ENCODE peak calls at places on chromosomes 11 and 22, in ten cellular contexts. One of them, this sample, is unnamed.

GRCh38 chr11:108122166-108122628 is 830 bp downstream of the ACAT1 start:
- DNase-seq in memory B cell: no peak
- DNase-seq in endothelial cell: no peak
- DNase-seq in neuronal stem cell: no peak
- DNase-seq in naive thymus-derived CD4-positive, alpha-beta T cell: no peak
- DNase-seq in astrocyte of the spinal cord: peak
- DNase-seq in ovary: no peak
- DNase-seq in midbrain: peak
- DNase-seq in HTR-8/SVneo: peak
- DNase-seq in cardiac muscle cell: no peak
- DNase-seq in this sample: peak

GRCh38 chr11:15158351-15159015 is 43.8 kb downstream of the INSC start:
- DNase-seq in astrocyte of the spinal cord: peak
- DNase-seq in memory B cell: no peak
- DNase-seq in endothelial cell: no peak
- DNase-seq in cardiac muscle cell: no peak
- DNase-seq in HTR-8/SVneo: no peak
- DNase-seq in neuronal stem cell: no peak
- DNase-seq in midbrain: no peak
- DNase-seq in ovary: no peak
- DNase-seq in naive thymus-derived CD4-positive, alpha-beta T cell: no peak
- DNase-seq in this sample: no peak

GRCh38 chr11:8828580-8829358 is 82.2 kb upstream of the AKIP1 start:
- DNase-seq in naive thymus-derived CD4-positive, alpha-beta T cell: no peak
- DNase-seq in neuronal stem cell: no peak
- DNase-seq in ovary: no peak
- DNase-seq in HTR-8/SVneo: no peak
- DNase-seq in endothelial cell: no peak
- DNase-seq in midbrain: no peak
- DNase-seq in astrocyte of the spinal cord: peak
- DNase-seq in cardiac muscle cell: no peak
- DNase-seq in memory B cell: no peak
- DNase-seq in this sample: no peak

GRCh38 chr11:24731554-24731953 is 234.7 kb downstream of the LUZP2 start:
- DNase-seq in memory B cell: no peak
- DNase-seq in astrocyte of the spinal cord: no peak
- DNase-seq in midbrain: no peak
- DNase-seq in neuronal stem cell: no peak
- DNase-seq in HTR-8/SVneo: no peak
- DNase-seq in ovary: no peak
- DNase-seq in endothelial cell: no peak
- DNase-seq in cardiac muscle cell: no peak
- DNase-seq in naive thymus-derived CD4-positive, alpha-beta T cell: no peak
- DNase-seq in this sample: no peak

GRCh38 chr11:61688368-61689163 is 8.4 kb downstream of the DAGLA start:
- DNase-seq in neuronal stem cell: no peak
- DNase-seq in astrocyte of the spinal cord: no peak
- DNase-seq in ovary: no peak
- DNase-seq in naive thymus-derived CD4-positive, alpha-beta T cell: no peak
- DNase-seq in endothelial cell: no peak
- DNase-seq in memory B cell: no peak
- DNase-seq in midbrain: peak
- DNase-seq in HTR-8/SVneo: no peak
- DNase-seq in cardiac muscle cell: no peak
- DNase-seq in this sample: peak

GRCh38 chr11:128521697-128522062 is 65.7 kb downstream of the ETS1 start:
- DNase-seq in endothelial cell: no peak
- DNase-seq in naive thymus-derived CD4-positive, alpha-beta T cell: no peak
- DNase-seq in midbrain: no peak
- DNase-seq in cardiac muscle cell: no peak
- DNase-seq in HTR-8/SVneo: no peak
- DNase-seq in astrocyte of the spinal cord: peak
- DNase-seq in neuronal stem cell: no peak
- DNase-seq in memory B cell: peak
- DNase-seq in ovary: peak
- DNase-seq in this sample: no peak

GRCh38 chr11:125313271-125314222 is 149.0 kb downstream of the PKNOX2 start:
- DNase-seq in naive thymus-derived CD4-positive, alpha-beta T cell: no peak
- DNase-seq in neuronal stem cell: no peak
- DNase-seq in astrocyte of the spinal cord: peak
- DNase-seq in ovary: peak
- DNase-seq in endothelial cell: no peak
- DNase-seq in cardiac muscle cell: no peak
- DNase-seq in HTR-8/SVneo: no peak
- DNase-seq in memory B cell: no peak
- DNase-seq in midbrain: no peak
- DNase-seq in this sample: no peak

GRCh38 chr11:99766816-99767215 is 746.1 kb downstream of the CNTN5 start:
- DNase-seq in memory B cell: no peak
- DNase-seq in cardiac muscle cell: no peak
- DNase-seq in naive thymus-derived CD4-positive, alpha-beta T cell: no peak
- DNase-seq in astrocyte of the spinal cord: no peak
- DNase-seq in midbrain: no peak
- DNase-seq in ovary: no peak
- DNase-seq in endothelial cell: no peak
- DNase-seq in neuronal stem cell: no peak
- DNase-seq in HTR-8/SVneo: no peak
- DNase-seq in this sample: no peak

GRCh38 chr22:20550851-20551744 is 43.7 kb downstream of the MED15 start:
- DNase-seq in HTR-8/SVneo: no peak
- DNase-seq in neuronal stem cell: no peak
- DNase-seq in ovary: peak
- DNase-seq in memory B cell: peak
- DNase-seq in midbrain: peak
- DNase-seq in astrocyte of the spinal cord: peak
- DNase-seq in cardiac muscle cell: peak
- DNase-seq in naive thymus-derived CD4-positive, alpha-beta T cell: peak
- DNase-seq in endothelial cell: no peak
- DNase-seq in this sample: peak

GRCh38 chr22:36327922-36328551 is 59.7 kb downstream of the MYH9 start:
- DNase-seq in memory B cell: no peak
- DNase-seq in neuronal stem cell: no peak
- DNase-seq in astrocyte of the spinal cord: peak
- DNase-seq in ovary: no peak
- DNase-seq in naive thymus-derived CD4-positive, alpha-beta T cell: no peak
- DNase-seq in HTR-8/SVneo: no peak
- DNase-seq in cardiac muscle cell: peak
- DNase-seq in endothelial cell: no peak
- DNase-seq in midbrain: no peak
- DNase-seq in this sample: no peak

GRCh38 chr22:40567106-40567505 is 69.4 kb downstream of the MRTFA start:
- DNase-seq in cardiac muscle cell: no peak
- DNase-seq in neuronal stem cell: no peak
- DNase-seq in naive thymus-derived CD4-positive, alpha-beta T cell: no peak
- DNase-seq in ovary: no peak
- DNase-seq in midbrain: no peak
- DNase-seq in endothelial cell: no peak
- DNase-seq in memory B cell: no peak
- DNase-seq in astrocyte of the spinal cord: peak
- DNase-seq in HTR-8/SVneo: no peak
- DNase-seq in this sample: peak

GRCh38 chr11:1254733-1255132 is 31.9 kb downstream of the MUC5B start:
- DNase-seq in astrocyte of the spinal cord: no peak
- DNase-seq in memory B cell: no peak
- DNase-seq in endothelial cell: no peak
- DNase-seq in HTR-8/SVneo: no peak
- DNase-seq in naive thymus-derived CD4-positive, alpha-beta T cell: no peak
- DNase-seq in midbrain: no peak
- DNase-seq in ovary: no peak
- DNase-seq in neuronal stem cell: no peak
- DNase-seq in cardiac muscle cell: no peak
- DNase-seq in this sample: no peak